ENCODE peak calls at places on chromosomes 2 and 18, in four cellular contexts. One of them, this sample, is unnamed.

GRCh38 chr2:105487142-105488069 is 88.6 kb upstream of the FHL2 start:
- DNase-seq in IMR-90: peak
- DNase-seq in activated T-cell treated with anti-CD3 and anti-CD28 coated beads, Interleukin-2, amount 50 U/mL, for 72 hours: no peak
- DNase-seq in HT-29: no peak
- DNase-seq in this sample: no peak

GRCh38 chr2:240932001-240932723 is 26.0 kb downstream of the CROCC2 start:
- DNase-seq in activated T-cell treated with anti-CD3 and anti-CD28 coated beads, Interleukin-2, amount 50 U/mL, for 72 hours: no peak
- DNase-seq in IMR-90: no peak
- DNase-seq in HT-29: no peak
- DNase-seq in this sample: no peak

GRCh38 chr18:33606621-33607020 is 28.6 kb downstream of the ASXL3 start:
- DNase-seq in activated T-cell treated with anti-CD3 and anti-CD28 coated beads, Interleukin-2, amount 50 U/mL, for 72 hours: no peak
- DNase-seq in HT-29: no peak
- DNase-seq in IMR-90: no peak
- DNase-seq in this sample: no peak

GRCh38 chr2:170509460-170510193 is 205.5 kb upstream of the SP5 start:
- DNase-seq in activated T-cell treated with anti-CD3 and anti-CD28 coated beads, Interleukin-2, amount 50 U/mL, for 72 hours: peak
- DNase-seq in HT-29: no peak
- DNase-seq in IMR-90: no peak
- DNase-seq in this sample: no peak

GRCh38 chr2:203751886-203752285 is 45.4 kb downstream of the CD28 start:
- DNase-seq in IMR-90: peak
- DNase-seq in activated T-cell treated with anti-CD3 and anti-CD28 coated beads, Interleukin-2, amount 50 U/mL, for 72 hours: no peak
- DNase-seq in HT-29: no peak
- DNase-seq in this sample: no peak

GRCh38 chr2:68901561-68901960 is 30.4 kb upstream of the BMP10 start:
- DNase-seq in activated T-cell treated with anti-CD3 and anti-CD28 coated beads, Interleukin-2, amount 50 U/mL, for 72 hours: no peak
- DNase-seq in IMR-90: no peak
- DNase-seq in HT-29: no peak
- DNase-seq in this sample: no peak

GRCh38 chr18:10842821-10843220 is 306.5 kb downstream of the PIEZO2 start:
- DNase-seq in IMR-90: no peak
- DNase-seq in HT-29: no peak
- DNase-seq in activated T-cell treated with anti-CD3 and anti-CD28 coated beads, Interleukin-2, amount 50 U/mL, for 72 hours: no peak
- DNase-seq in this sample: no peak

GRCh38 chr2:96116424-96116878 is at the start of gene ADRA2B:
- DNase-seq in HT-29: peak
- DNase-seq in activated T-cell treated with anti-CD3 and anti-CD28 coated beads, Interleukin-2, amount 50 U/mL, for 72 hours: peak
- DNase-seq in IMR-90: no peak
- DNase-seq in this sample: peak

GRCh38 chr2:126852361-126852760 is 46.3 kb upstream of the TEX51 start:
- DNase-seq in IMR-90: no peak
- DNase-seq in HT-29: no peak
- DNase-seq in activated T-cell treated with anti-CD3 and anti-CD28 coated beads, Interleukin-2, amount 50 U/mL, for 72 hours: no peak
- DNase-seq in this sample: no peak

This sample was measured in NCI-H2227 treated with DMSO at 0.1 percent for 48 hours.